ENCODE peak calls at places on chromosomes 7 and 10, in six cellular contexts. N is HCT116, Q is K562, D is HepG2, U is H1, V is GM12878. E is an unnamed sample.

GRCh38 chr7:151795168-151795754 is 81.7 kb downstream of the PRKAG2 start:
- DNase-seq in N (no peak), Q (no peak), D (no peak), U (no peak), V (no peak), E (no peak)

GRCh38 chr7:45661302-45661995 is 87.3 kb downstream of the ADCY1 start:
- DNase-seq in N (no peak), Q (no peak), D (no peak), U (no peak), V (no peak), E (no peak)

GRCh38 chr7:12389089-12389700 is 14.5 kb downstream of the VWDE start:
- DNase-seq in N (peak; percentile 43), Q (peak; percentile 37), D (peak; percentile 59), U (peak; percentile 5), V (no peak), E (peak; percentile 75)

GRCh38 chr7:2034291-2035201 is 198.2 kb downstream of the MAD1L1 start:
- DNase-seq in N (no peak), Q (no peak), D (peak; percentile 41), U (no peak), V (no peak), E (no peak)

GRCh38 chr7:5695709-5696345 is 85.6 kb downstream of the RNF216 start:
- DNase-seq in N (no peak), Q (no peak), D (no peak), U (no peak), V (no peak), E (no peak)

GRCh38 chr7:151409555-151410404 is at the start of gene WDR86:
- DNase-seq in N (no peak), Q (no peak), D (no peak), U (no peak), V (no peak), E (no peak)

GRCh38 chr7:75056476-75056875 is 17.1 kb downstream of the RCC1L start:
- DNase-seq in N (no peak), Q (no peak), D (no peak), U (no peak), V (no peak), E (no peak)

GRCh38 chr10:113746188-113746950 is 5.1 kb upstream of the PLEKHS1 start:
- DNase-seq in N (no peak), Q (no peak), D (peak; percentile 43), U (no peak), V (no peak), E (no peak)

GRCh38 chr10:101646369-101646768 is 48.6 kb downstream of the FBXW4 start:
- DNase-seq in N (no peak), Q (no peak), D (no peak), U (no peak), V (no peak), E (no peak)

GRCh38 chr10:101653536-101653935 is 41.4 kb downstream of the FBXW4 start:
- DNase-seq in N (no peak), Q (no peak), D (no peak), U (no peak), V (no peak), E (no peak)

GRCh38 chr10:101650841-101651240 is 44.1 kb downstream of the FBXW4 start:
- DNase-seq in N (no peak), Q (no peak), D (no peak), U (no peak), V (no peak), E (peak; percentile 8)

GRCh38 chr10:101645659-101646058 is 49.3 kb downstream of the FBXW4 start:
- DNase-seq in N (no peak), Q (no peak), D (no peak), U (no peak), V (no peak), E (no peak)

DNA sequence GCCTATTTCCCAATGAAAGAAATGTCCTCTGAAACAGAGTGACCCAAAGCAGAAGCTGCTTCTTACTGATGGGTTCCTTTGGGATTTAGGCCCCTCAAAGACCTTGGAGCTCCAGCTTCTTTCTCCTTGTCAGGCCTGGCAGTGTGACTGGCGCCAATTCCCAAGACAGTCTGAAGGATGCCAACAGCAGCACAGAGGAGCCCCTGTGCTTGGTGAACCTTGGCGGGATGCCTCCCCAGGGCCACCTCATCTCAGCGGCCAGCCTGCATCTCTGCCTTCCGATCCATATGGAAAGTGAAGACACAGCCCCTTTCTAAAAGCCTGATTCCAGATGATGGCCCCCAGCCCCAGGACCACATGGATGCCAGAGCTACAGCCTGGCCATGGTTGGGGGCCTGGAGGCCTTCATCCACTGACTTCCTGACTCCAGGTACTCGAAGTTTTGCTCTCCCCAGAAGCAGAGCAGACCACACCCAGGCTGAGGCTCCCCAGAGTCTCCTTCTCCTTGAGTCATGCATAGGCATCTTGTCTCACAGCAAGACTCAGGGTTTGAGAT is 45.4 kb downstream of the FBXW4 start:
- DNase-seq in N (no peak), Q (no peak), D (no peak), U (no peak), V (no peak), E (no peak)
- TF ChIP-seq ZNF274 in N (no peak), Q (no peak), D (no peak), U (no peak), V (no peak), E (no peak)

DNA sequence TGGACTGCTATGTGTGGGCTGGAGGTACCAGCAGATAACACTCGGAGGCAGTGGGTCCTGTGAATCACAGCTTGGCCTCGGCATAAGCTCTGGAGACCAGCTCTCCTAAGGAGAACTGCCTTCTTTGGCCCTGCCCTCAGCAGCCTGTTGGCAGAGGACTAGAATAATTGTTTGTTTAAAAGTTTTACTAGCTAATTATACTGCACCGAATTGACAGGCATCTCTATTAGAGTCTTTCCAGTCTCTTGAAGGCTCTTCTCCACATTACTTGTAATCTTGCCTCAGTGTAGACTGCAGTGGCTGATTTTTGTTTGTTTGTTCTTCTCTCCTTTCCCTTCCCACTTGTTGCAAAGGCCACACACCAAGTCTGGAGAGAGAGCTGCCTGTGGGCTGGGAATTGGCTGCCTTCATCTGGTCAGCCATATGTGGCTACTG is 183.2 kb downstream of the AUTS2 start:
- DNase-seq in N (no peak), Q (no peak), D (no peak), U (no peak), V (no peak), E (no peak)
- TF ChIP-seq ZNF274 in N (no peak), Q (no peak), D (no peak), U (no peak), V (no peak), E (no peak)

GRCh38 chr7:89029864-89030263 is 234.3 kb upstream of the TEX47 start:
- DNase-seq in N (peak; percentile 2), Q (no peak), D (no peak), U (no peak), V (no peak), E (no peak)
- TF ChIP-seq ZNF274 in N (no peak), Q (no peak), D (no peak), U (no peak), V (no peak), E (no peak)

GRCh38 chr10:131928248-131929095 is 27.7 kb downstream of the PPP2R2D start:
- DNase-seq in N (no peak), Q (peak; percentile 37), D (no peak), U (no peak), V (peak; percentile 40), E (no peak)
- TF ChIP-seq ZNF274 in N (no peak), Q (no peak), D (no peak), U (no peak), V (no peak), E (no peak)

DNA sequence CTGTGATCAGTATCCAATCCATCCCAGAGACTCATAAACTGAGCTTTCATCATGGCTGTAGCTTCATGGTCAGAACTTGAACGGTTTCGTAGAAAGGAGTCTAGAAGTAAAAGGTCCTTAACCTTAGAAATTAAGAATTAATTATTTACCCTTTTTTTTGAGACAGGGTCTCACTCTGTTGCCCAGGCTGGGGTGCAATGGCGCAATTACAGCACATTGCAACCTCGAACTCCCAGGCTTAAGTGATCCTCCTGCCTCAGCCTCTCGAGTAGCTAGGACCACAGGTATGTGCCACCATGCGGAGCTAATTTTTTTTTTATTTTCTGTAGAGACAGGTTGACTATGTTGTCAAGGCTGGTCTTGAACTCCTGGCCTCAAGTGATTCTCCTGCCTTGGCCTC is 41.7 kb downstream of the ATAD1 start:
- DNase-seq in N (no peak), Q (no peak), D (no peak), U (no peak), V (no peak), E (no peak)
- TF ChIP-seq ZNF274 in N (no peak), Q (no peak), D (no peak), U (no peak), V (no peak), E (no peak)

GRCh38 chr10:132689721-132690360 is 96.1 kb downstream of the NKX6-2 start:
- DNase-seq in N (no peak), Q (no peak), D (no peak), U (no peak), V (no peak), E (no peak)
- TF ChIP-seq ZNF274 in N (no peak), Q (no peak), D (no peak), U (no peak), V (no peak), E (no peak)

GRCh38 chr7:19958309-19958896 is 185.0 kb upstream of the TMEM196 start:
- DNase-seq in N (peak; percentile 95), Q (no peak), D (peak; percentile 1), U (no peak), V (no peak), E (no peak)

DNA sequence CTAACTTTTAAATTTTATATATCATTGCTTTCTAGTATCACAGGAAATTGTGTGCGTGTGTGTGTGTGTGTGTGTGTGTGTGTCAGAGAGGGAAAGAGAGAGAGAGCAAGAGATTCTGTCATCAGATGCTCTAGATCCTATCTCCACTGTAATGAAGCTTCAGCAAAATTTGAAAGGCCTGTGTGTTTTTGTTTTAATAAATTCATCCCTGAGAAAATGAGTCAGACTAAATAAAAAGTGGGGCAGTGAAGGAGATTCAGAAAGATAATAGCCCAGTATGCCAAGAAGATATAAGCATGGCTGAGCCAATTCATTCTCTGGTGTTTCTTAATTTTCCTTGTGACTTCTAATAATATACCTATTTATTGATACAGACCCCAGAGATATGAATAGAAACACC is 184.2 kb upstream of the TMEM196 start:
- DNase-seq in N (no peak), Q (no peak), D (no peak), U (no peak), V (no peak), E (no peak)
- TF ChIP-seq ZNF274 in N (no peak), Q (no peak), D (no peak), U (no peak), V (no peak), E (no peak)

DNA sequence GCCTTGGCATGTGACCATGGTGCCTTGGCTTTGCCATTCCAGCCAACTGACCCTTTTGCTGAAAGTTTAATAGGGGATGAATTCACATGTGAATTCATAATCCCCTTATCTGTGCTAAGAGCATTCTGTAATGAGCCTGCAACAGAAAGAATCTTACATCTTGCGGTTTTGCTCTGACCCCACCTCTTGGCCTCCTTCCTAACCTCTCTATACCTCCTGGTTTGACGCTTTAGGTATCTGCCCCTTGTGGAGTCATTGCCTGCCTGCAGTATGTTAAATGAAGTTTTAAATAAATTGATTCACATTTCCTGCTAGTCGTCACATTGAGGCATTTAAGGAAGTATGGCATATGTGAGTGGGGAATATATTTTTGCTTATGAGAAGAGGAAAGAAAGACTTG is 60.7 kb downstream of the LRMDA start:
- DNase-seq in N (no peak), Q (no peak), D (no peak), U (no peak), V (no peak), E (no peak)
- TF ChIP-seq ZNF274 in N (no peak), Q (no peak), D (no peak), U (no peak), V (no peak), E (no peak)